ENCODE peak calls at places on chromosomes 12 and 14, in eight cellular contexts. Z, T, M, B, C, O, N and R are unnamed samples.

GRCh38 chr14:49621114-49621881 is 699 bp downstream of the MGAT2 start:
- DNase-seq in M (peak), B (peak), C (peak), O (peak), T (peak), N (peak), Z (peak), R (no peak)

GRCh38 chr14:69539631-69540410 is 34.9 kb downstream of the CCDC177 start:
- DNase-seq in M (peak), C (peak), O (no peak), T (peak), Z (no peak), B (no peak), N (no peak), R (no peak)

GRCh38 chr12:104201238-104202001 is 14.2 kb upstream of the TXNRD1 start:
- DNase-seq in B (peak), C (peak), M (peak), T (peak), Z (no peak), N (no peak), O (peak), R (no peak)

GRCh38 chr12:105419606-105420005 is 89.1 kb downstream of the C12orf75 start:
- DNase-seq in B (no peak), C (no peak), Z (no peak), O (no peak), M (no peak), T (no peak), N (no peak), R (no peak)

GRCh38 chr12:123237646-123238329 is 4.6 kb downstream of the MTRFR start:
- DNase-seq in C (peak), N (peak), O (peak), T (peak), M (peak), Z (peak), B (peak), R (no peak)

GRCh38 chr12:124867389-124867930 is 3.8 kb upstream of the SCARB1 start:
- DNase-seq in T (peak), C (peak), M (peak), N (no peak), O (no peak), Z (no peak), B (peak), R (no peak)

GRCh38 chr12:65300679-65301349 is 22.3 kb downstream of the MSRB3 start:
- DNase-seq in O (peak), N (no peak), M (peak), Z (no peak), C (peak), B (peak), T (peak), R (no peak)

GRCh38 chr12:79127268-79127895 is 262.8 kb downstream of the SYT1 start:
- DNase-seq in T (peak), M (peak), Z (no peak), C (peak), N (no peak), O (no peak), B (peak), R (peak)

GRCh38 chr12:1927051-1927680 is 8.7 kb upstream of the CACNA2D4 start:
- DNase-seq in O (no peak), T (no peak), Z (no peak), B (no peak), N (no peak), M (no peak), C (no peak), R (no peak)

GRCh38 chr12:76426160-76426559 is 77.9 kb upstream of the BBS10 start:
- DNase-seq in C (no peak), N (no peak), B (no peak), T (no peak), O (no peak), Z (no peak), M (no peak), R (no peak)

GRCh38 chr12:1935700-1936378 is 17.4 kb upstream of the CACNA2D4 start:
- DNase-seq in M (no peak), Z (no peak), N (no peak), O (no peak), B (no peak), T (no peak), C (no peak), R (no peak)

GRCh38 chr14:72366619-72367018 is 434.4 kb downstream of the RGS6 start:
- DNase-seq in N (no peak), C (no peak), B (no peak), Z (no peak), O (no peak), T (no peak), M (no peak), R (no peak)

GRCh38 chr12:4355843-4356327 is 23.6 kb downstream of the FGF23 start:
- DNase-seq in T (peak), Z (no peak), M (peak), N (no peak), B (peak), O (peak), C (peak), R (no peak)

GRCh38 chr14:50947446-50947845 is 3.2 kb upstream of the PYGL start:
- DNase-seq in B (peak), N (no peak), M (peak), T (peak), Z (no peak), O (no peak), C (no peak), R (no peak)

GRCh38 chr12:26327975-26328635 is 132.7 kb downstream of the SSPN start:
- DNase-seq in M (no peak), B (no peak), Z (no peak), O (no peak), N (no peak), T (no peak), C (no peak), R (no peak)

GRCh38 chr14:86357866-86358265 is 827.9 kb downstream of the FLRT2 start:
- DNase-seq in B (no peak), C (no peak), N (no peak), O (no peak), M (no peak), T (no peak), Z (no peak), R (no peak)

GRCh38 chr14:72845675-72846074 is 48.2 kb downstream of the DPF3 start:
- DNase-seq in B (no peak), C (no peak), M (no peak), N (no peak), T (no peak), O (no peak), Z (no peak), R (no peak)

GRCh38 chr14:90491868-90492560 is 95.2 kb downstream of the CALM1 start:
- DNase-seq in T (no peak), O (no peak), M (no peak), B (no peak), Z (no peak), N (peak), C (no peak), R (no peak)

DNA sequence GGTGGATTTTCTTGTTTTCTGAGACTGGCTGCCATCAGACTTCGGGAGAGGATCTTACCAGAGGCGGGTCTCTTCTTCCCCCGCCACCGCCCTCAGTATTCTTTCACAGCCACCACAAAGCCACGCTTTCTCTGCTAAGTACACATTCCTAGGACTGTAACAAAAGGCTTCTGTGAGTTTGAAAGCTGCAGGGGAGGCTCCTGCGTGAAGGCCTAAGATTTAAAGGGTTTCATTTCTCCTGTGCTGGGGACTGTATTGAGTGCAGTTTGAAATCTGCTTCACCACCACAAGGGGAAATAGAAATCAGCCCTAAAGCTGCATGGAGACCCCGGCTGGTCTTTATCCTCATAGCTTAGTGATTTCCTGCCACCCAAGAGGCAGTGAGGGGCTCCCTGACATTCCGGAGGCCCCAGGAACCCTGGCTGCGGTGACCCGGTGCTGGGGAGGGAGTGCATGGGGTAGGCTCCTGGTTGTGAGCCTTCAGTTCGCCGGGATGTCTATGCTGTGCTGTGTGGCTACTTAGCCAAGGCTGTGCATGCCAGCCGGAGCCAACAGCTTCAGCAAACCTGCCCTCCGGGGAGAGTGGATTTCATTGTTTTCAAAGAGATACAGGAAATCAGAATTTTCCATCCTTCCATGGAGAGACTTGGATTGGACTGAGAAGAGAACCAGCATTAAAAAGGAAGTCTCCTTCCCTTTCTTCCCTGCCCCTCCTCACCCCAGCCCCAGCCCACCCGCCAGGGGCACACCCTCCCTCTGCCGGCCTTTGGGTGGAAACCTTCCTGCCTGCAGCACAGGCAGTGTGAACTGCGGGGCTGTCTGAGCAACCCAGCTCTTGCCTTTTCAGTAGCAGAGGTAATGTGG is 163.3 kb downstream of the ETV6 start:
- DNase-seq in N (peak), Z (no peak), T (peak), B (no peak), M (peak), C (no peak), O (peak), R (no peak)
- TF ChIP-seq CTCF in N (no peak), Z (no peak), T (peak), B (no peak), M (no peak), C (no peak), O (no peak), R (peak)

GRCh38 chr12:57993030-57993429 is 51.7 kb downstream of the ATP23 start:
- DNase-seq in C (no peak), N (no peak), T (peak), O (no peak), Z (no peak), B (no peak), M (peak), R (no peak)
- TF ChIP-seq CTCF in C (peak), N (no peak), T (no peak), O (no peak), Z (no peak), B (no peak), M (peak), R (no peak)

GRCh38 chr14:39426605-39427004 is 5.6 kb downstream of the FBXO33 start:
- DNase-seq in Z (no peak), T (peak), C (peak), O (no peak), N (no peak), B (peak), M (peak), R (no peak)
- TF ChIP-seq CTCF in Z (no peak), T (peak), C (peak), O (no peak), N (no peak), B (peak), M (peak), R (peak)

GRCh38 chr12:70839544-70839943 is 81.0 kb downstream of the PTPRR start:
- DNase-seq in N (no peak), T (no peak), B (no peak), Z (no peak), C (no peak), M (no peak), O (no peak), R (no peak)
- TF ChIP-seq CTCF in N (no peak), T (no peak), B (peak), Z (no peak), C (no peak), M (no peak), O (no peak), R (no peak)